ENCODE peak calls at places on chromosomes 1 and 21, in eight cellular contexts. E is IMR-90, C is left ventricle myocardium inferior, D is psoas muscle, G is ascending aorta, I is SK-N-SH, P is HCT116, N is transverse colon. Z is an unnamed sample.

GRCh38 chr1:15246960-15247614 is at the start of gene FHAD1:
- DNase-seq in E (peak), I (peak), G (no peak), N (peak), P (peak), D (no peak), C (peak), Z (no peak)

GRCh38 chr1:172269644-172270043 is 150.8 kb upstream of the C1orf105 start:
- DNase-seq in D (no peak), N (no peak), P (no peak), G (no peak), E (peak), C (no peak), I (no peak), Z (no peak)

GRCh38 chr1:20265243-20265642 is 25.4 kb upstream of the VWA5B1 start:
- DNase-seq in I (no peak), E (peak), G (no peak), C (peak), P (no peak), N (peak), D (no peak), Z (no peak)

GRCh38 chr1:93672069-93672468 is 9.6 kb downstream of the BCAR3 start:
- DNase-seq in I (no peak), P (no peak), C (peak), E (peak), D (peak), N (peak), G (peak), Z (no peak)

GRCh38 chr1:147648933-147649332 is 21.4 kb downstream of the ACP6 start:
- DNase-seq in I (no peak), N (no peak), C (no peak), D (no peak), P (no peak), E (no peak), G (no peak), Z (no peak)

GRCh38 chr1:53732912-53733317 is 6.0 kb downstream of the GLIS1 start:
- DNase-seq in N (no peak), G (no peak), I (no peak), C (no peak), D (no peak), E (peak), P (no peak), Z (no peak)

GRCh38 chr1:246683521-246683920 is 40.7 kb upstream of the SCCPDH start:
- DNase-seq in G (no peak), E (no peak), D (no peak), C (no peak), P (no peak), I (no peak), N (no peak), Z (no peak)

GRCh38 chr1:115524211-115524610 is 117.6 kb upstream of the VANGL1 start:
- DNase-seq in I (no peak), D (no peak), N (no peak), P (no peak), C (no peak), E (no peak), G (no peak), Z (no peak)

GRCh38 chr1:225378880-225379279 is 49.0 kb downstream of the LBR start:
- DNase-seq in G (no peak), I (no peak), C (peak), E (peak), N (no peak), P (no peak), D (no peak), Z (no peak)

GRCh38 chr1:200380589-200381021 is 29.2 kb downstream of the ZNF281 start:
- DNase-seq in I (no peak), G (no peak), N (no peak), P (no peak), D (no peak), E (no peak), C (no peak), Z (no peak)

GRCh38 chr1:22249928-22250680 is 107.2 kb upstream of the WNT4 start:
- DNase-seq in N (no peak), C (no peak), G (no peak), P (no peak), I (no peak), E (no peak), D (no peak), Z (no peak)

GRCh38 chr1:39952359-39953110 is 2.4 kb upstream of the MFSD2A start:
- DNase-seq in E (no peak), P (no peak), C (no peak), G (no peak), I (peak), D (no peak), N (no peak), Z (no peak)

GRCh38 chr1:205532026-205532891 is 27.8 kb downstream of the CDK18 start:
- DNase-seq in N (no peak), G (no peak), P (no peak), C (no peak), E (no peak), I (no peak), D (peak), Z (no peak)

GRCh38 chr1:210294991-210295773 is 33.5 kb upstream of the HHAT start:
- DNase-seq in E (no peak), C (peak), D (peak), G (no peak), I (peak), P (no peak), N (peak), Z (no peak)

GRCh38 chr1:224411766-224412165 is 22.8 kb downstream of the WDR26 start:
- DNase-seq in D (no peak), N (no peak), P (no peak), G (no peak), E (peak), I (no peak), C (no peak), Z (no peak)

GRCh38 chr1:226157761-226158316 is 28.7 kb downstream of the ACBD3 start:
- DNase-seq in D (no peak), P (no peak), N (no peak), C (no peak), E (no peak), I (no peak), G (no peak), Z (no peak)

GRCh38 chr1:230713138-230713537 is 784 bp downstream of the AGT start:
- DNase-seq in E (no peak), P (no peak), G (no peak), D (no peak), C (no peak), N (no peak), I (no peak), Z (no peak)

GRCh38 chr1:151477066-151477465 is 17.8 kb upstream of the POGZ start:
- DNase-seq in E (no peak), G (no peak), N (no peak), P (no peak), D (no peak), C (no peak), I (no peak), Z (no peak)

GRCh38 chr1:47675047-47675675 is 237.3 kb downstream of the FOXD2 start:
- DNase-seq in I (no peak), N (no peak), C (no peak), D (no peak), P (no peak), E (no peak), G (no peak), Z (no peak)

GRCh38 chr1:185559684-185560310 is 174.4 kb upstream of the HMCN1 start:
- DNase-seq in D (no peak), I (peak), G (no peak), N (peak), E (peak), C (peak), P (peak), Z (peak)

GRCh38 chr1:213186168-213186567 is 135.1 kb downstream of the RPS6KC1 start:
- DNase-seq in D (no peak), C (no peak), G (no peak), N (no peak), P (no peak), E (no peak), I (no peak), Z (no peak)

GRCh38 chr1:46562498-46562897 is 11.1 kb upstream of the KNCN start:
- DNase-seq in P (no peak), G (no peak), N (no peak), C (no peak), E (no peak), I (no peak), D (no peak), Z (no peak)

GRCh38 chr1:85137660-85138059 is 63.2 kb downstream of the SYDE2 start:
- DNase-seq in P (no peak), E (no peak), D (no peak), N (peak), G (no peak), C (peak), I (no peak), Z (no peak)

GRCh38 chr1:30919025-30919881 is 10.7 kb upstream of the SDC3 start:
- DNase-seq in G (no peak), P (no peak), I (no peak), E (peak), N (no peak), C (no peak), D (no peak), Z (no peak)

GRCh38 chr1:8463144-8463927 is 145.4 kb downstream of the SLC45A1 start:
- DNase-seq in N (peak), P (no peak), E (peak), D (no peak), C (no peak), I (peak), G (no peak), Z (peak)

GRCh38 chr1:20255666-20256065 is 35.0 kb upstream of the VWA5B1 start:
- DNase-seq in D (no peak), P (no peak), N (peak), C (no peak), G (no peak), E (peak), I (no peak), Z (no peak)

GRCh38 chr1:231420959-231421615 is 1.0 kb downstream of the EGLN1 start:
- DNase-seq in P (no peak), E (peak), D (peak), C (peak), N (peak), I (peak), G (no peak), Z (peak)

GRCh38 chr1:224380003-224380402 is 23.3 kb downstream of the CNIH4 start:
- DNase-seq in D (no peak), E (no peak), P (no peak), I (no peak), C (no peak), G (no peak), N (no peak), Z (peak)

DNA sequence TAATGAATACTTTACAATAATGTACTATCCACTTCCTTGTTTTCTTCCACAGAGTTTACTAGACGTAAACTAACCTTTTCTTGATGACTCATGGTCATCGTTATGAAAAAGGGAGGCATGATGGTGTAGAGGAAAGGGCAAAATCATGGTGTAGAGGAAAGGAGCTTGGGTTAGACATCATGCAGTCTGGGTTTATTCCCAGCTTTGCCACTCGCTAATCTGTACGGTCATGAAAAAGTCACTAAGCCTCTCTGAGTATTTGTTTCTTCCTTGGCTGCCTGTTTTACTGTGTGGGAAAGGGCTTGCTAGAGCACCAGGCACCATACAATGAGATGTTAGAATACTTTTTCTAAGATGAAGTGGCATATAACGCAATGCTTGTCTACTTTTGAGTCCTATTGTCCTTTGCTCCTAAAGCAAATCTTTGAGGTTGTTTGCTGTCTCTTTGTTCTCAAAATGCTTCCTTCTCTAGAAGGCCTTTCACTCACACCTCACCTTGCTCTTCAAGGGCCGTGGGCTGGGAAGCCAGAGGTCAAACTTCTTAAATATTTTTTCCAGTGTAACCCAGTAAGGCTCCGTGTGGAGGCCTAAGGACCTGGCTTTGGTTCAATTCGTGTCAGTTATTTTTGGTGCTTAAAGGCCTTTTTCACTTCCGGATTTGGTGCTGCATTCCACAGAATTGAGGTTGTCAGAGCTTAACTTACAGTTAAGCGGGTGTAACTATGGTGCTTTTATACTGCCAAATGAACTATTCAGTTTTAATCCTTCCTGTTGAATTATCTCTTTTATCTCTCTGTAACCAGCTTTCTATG is 9.9 kb upstream of the ETV3 start:
- DNase-seq in C (no peak), N (no peak), D (no peak), E (peak), I (no peak), P (no peak), G (no peak), Z (no peak)
- H3K4me3 ChIP-seq in C (no peak), N (no peak), D (no peak), E (no peak), I (no peak), P (no peak), G (no peak), Z (no peak)

GRCh38 chr1:228810855-228811654 is 75.8 kb downstream of the RHOU start:
- DNase-seq in N (no peak), E (no peak), P (no peak), I (no peak), D (no peak), G (no peak), C (no peak), Z (no peak)
- H3K27ac ChIP-seq in N (peak), E (no peak), P (no peak), I (no peak), D (no peak), G (no peak), C (peak), Z (no peak)

DNA sequence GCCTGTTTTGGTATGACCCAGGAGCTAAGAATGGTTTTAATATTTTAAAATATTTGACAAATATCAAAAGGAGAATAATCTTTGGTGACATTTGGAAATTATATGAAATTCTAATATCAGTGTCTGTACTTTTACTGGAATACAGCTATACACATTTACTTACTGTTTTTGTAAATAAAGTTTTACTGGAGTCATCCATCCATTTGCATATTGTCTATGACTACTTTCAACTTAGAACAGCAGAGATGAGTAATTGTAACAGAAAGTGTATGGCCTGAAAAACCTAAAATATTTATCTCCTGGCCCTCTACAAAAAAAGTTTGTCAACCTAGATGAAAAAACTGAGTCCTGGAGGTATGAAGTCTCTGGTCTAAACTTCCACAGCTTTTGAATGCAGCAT is 5.8 kb upstream of the MAP3K7CL start:
- DNase-seq in D (no peak), P (no peak), C (no peak), E (no peak), G (no peak), I (no peak), N (no peak), Z (no peak)
- H3K4me3 ChIP-seq in D (no peak), P (no peak), C (no peak), E (no peak), G (no peak), I (no peak), N (no peak), Z (no peak)

DNA sequence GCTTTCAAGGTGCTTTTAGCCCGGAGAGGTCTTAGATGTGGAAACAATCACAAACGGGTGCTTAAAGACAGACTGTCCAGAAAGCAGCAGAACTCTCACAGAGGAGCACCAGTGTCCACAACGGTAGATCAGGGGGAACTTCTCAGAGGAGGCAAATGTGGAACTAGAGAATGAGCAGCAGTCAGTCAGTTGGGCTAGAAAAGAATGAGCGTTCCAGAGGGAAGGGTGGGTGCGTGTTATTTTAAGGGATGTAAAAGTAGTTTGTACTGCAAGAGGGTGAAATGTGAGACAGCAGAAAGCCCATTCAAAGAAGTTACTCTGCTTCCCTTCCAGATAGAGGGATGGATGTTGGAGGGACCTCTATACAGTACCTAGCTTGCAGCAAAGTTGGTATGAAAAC is 30.9 kb downstream of the RGS5 start:
- DNase-seq in E (no peak), G (no peak), P (no peak), N (no peak), D (no peak), C (no peak), I (no peak), Z (no peak)
- H3K27ac ChIP-seq in E (no peak), G (peak), P (no peak), N (no peak), D (no peak), C (peak), I (peak), Z (no peak)

GRCh38 chr1:16905112-16905855 is 9.5 kb downstream of the RNU1-2 start:
- DNase-seq in D (no peak), G (no peak), N (peak), E (peak), C (no peak), I (no peak), P (peak), Z (no peak)

GRCh38 chr1:16903458-16903796 is 7.6 kb downstream of the RNU1-2 start:
- DNase-seq in P (no peak), G (no peak), N (no peak), D (no peak), C (no peak), I (no peak), E (no peak), Z (no peak)

GRCh38 chr1:16900771-16901170 is 5.0 kb downstream of the RNU1-2 start:
- DNase-seq in G (no peak), C (no peak), P (peak), I (no peak), N (no peak), D (no peak), E (no peak), Z (no peak)

GRCh38 chr1:16904560-16905111 is 8.9 kb downstream of the RNU1-2 start:
- DNase-seq in C (peak), N (peak), D (peak), E (peak), I (peak), G (peak), P (peak), Z (peak)

DNA sequence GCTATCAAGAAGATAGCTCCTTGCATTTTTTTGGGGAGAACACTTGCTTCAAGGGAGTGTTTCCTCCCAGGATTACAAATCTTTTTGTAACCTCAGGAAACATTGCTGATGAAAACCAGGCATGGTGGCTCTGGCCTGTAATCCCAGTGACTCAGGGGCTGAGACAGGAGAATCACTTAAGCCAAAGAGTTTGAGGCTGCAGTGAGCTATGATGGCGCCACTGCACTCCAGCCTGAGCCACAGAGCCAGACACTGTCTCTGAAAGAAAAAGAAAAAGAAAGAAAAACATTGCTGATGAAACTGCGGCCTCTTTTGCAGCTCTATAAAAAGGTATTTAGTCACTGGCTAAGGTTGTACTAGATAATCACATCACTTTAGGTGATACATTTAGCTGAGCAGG is 7.3 kb downstream of the RNU1-2 start:
- DNase-seq in I (no peak), G (no peak), D (no peak), P (no peak), E (peak), C (no peak), N (no peak), Z (no peak)
- H3K4me3 ChIP-seq in I (no peak), G (no peak), D (peak), P (no peak), E (no peak), C (no peak), N (no peak), Z (no peak)

GRCh38 chr1:211588711-211589110 is 9.8 kb upstream of the SLC30A1 start:
- DNase-seq in D (no peak), E (no peak), P (no peak), N (no peak), I (no peak), G (no peak), C (no peak), Z (no peak)

GRCh38 chr1:211587123-211587522 is 8.2 kb upstream of the SLC30A1 start:
- DNase-seq in E (no peak), G (no peak), I (no peak), D (no peak), C (no peak), N (no peak), P (no peak), Z (no peak)

GRCh38 chr1:211596418-211597181 is 17.6 kb upstream of the SLC30A1 start:
- DNase-seq in G (no peak), I (no peak), C (no peak), P (no peak), N (no peak), E (no peak), D (no peak), Z (no peak)

GRCh38 chr1:211589782-211590721 is 11.1 kb upstream of the SLC30A1 start:
- DNase-seq in N (no peak), I (no peak), C (peak), E (peak), D (peak), P (no peak), G (peak), Z (no peak)

DNA sequence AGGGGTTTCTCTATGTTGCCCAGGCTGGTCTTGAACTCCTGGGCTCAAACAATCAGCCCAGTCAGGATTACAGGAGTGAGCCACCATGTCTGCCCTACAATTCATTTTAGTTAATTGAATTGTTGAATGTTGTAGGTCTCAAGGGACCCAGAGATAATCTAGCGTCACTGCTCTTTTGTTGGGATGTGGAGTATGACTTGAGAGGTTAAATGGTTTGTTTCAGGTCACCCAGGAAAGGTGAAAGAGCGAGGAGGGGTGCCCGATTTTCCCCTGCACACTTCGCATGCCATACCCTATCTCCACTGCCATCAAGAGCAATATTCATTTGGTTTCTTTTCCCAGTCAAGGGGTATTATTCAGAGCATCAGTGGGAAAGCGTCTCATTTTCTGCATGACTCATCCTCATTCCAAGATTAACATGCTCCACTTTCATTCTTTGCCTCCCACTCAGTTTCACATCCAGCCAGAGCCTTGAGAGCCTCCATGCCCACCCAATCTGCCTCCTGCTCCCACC is 13.1 kb upstream of the SLC30A1 start:
- DNase-seq in I (no peak), D (no peak), E (peak), C (no peak), N (no peak), G (no peak), P (no peak), Z (no peak)
- H3K27ac ChIP-seq in I (peak), D (no peak), E (peak), C (no peak), N (no peak), G (peak), P (no peak), Z (no peak)

Z was measured in naive thymus-derived CD4-positive, alpha-beta T cell.